ENCODE peak calls at places on chromosomes 11 and 22, in six cellular contexts. H, F, C, O, A and D are unnamed samples.

GRCh38 chr11:44466531-44467179 is 98.8 kb upstream of the CD82 start:
- DNase-seq in H (no peak), F (no peak), C (no peak), O (no peak), A (no peak), D (no peak)

GRCh38 chr11:108886608-108887007 is 221.7 kb downstream of the DDX10 start:
- DNase-seq in H (peak), F (no peak), C (peak), O (no peak), A (no peak), D (peak)

GRCh38 chr22:47102081-47102480 is 339.6 kb downstream of the TBC1D22A start:
- DNase-seq in H (no peak), F (no peak), C (no peak), O (no peak), A (no peak), D (no peak)

GRCh38 chr22:37397246-37397645 is 30.0 kb downstream of the ELFN2 start:
- DNase-seq in H (no peak), F (no peak), C (no peak), O (no peak), A (no peak), D (no peak)

GRCh38 chr22:24146190-24146616 is 35.1 kb upstream of the SUSD2 start:
- DNase-seq in H (no peak), F (no peak), C (peak), O (no peak), A (peak), D (peak)

GRCh38 chr11:68890490-68891231 is 13.0 kb downstream of the MRPL21 start:
- DNase-seq in H (peak), F (no peak), C (peak), O (no peak), A (no peak), D (peak)

GRCh38 chr22:42800731-42801536 is 56.1 kb downstream of the ARFGAP3 start:
- DNase-seq in H (no peak), F (no peak), C (no peak), O (no peak), A (no peak), D (no peak)

GRCh38 chr11:75576445-75577049 is 14.5 kb downstream of the SERPINH1 start:
- DNase-seq in H (peak), F (no peak), C (peak), O (no peak), A (no peak), D (peak)

GRCh38 chr22:50255099-50255498 is 4.0 kb upstream of the HDAC10 start:
- DNase-seq in H (no peak), F (no peak), C (no peak), O (no peak), A (no peak), D (no peak)

GRCh38 chr11:124762077-124762623 is at the start of gene ESAM:
- DNase-seq in H (no peak), F (no peak), C (no peak), O (peak), A (peak), D (no peak)

GRCh38 chr11:111148953-111149352 is 96.6 kb upstream of the POU2AF2 start:
- DNase-seq in H (no peak), F (no peak), C (peak), O (no peak), A (no peak), D (peak)

GRCh38 chr11:31809857-31810778 is 1.0 kb downstream of the PAX6 start:
- DNase-seq in H (no peak), F (no peak), C (peak), O (no peak), A (no peak), D (peak)

GRCh38 chr11:98107736-98108135 is 913.0 kb upstream of the CNTN5 start:
- DNase-seq in H (no peak), F (no peak), C (no peak), O (no peak), A (no peak), D (no peak)

GRCh38 chr22:44309137-44309536 is 3.6 kb downstream of the SHISAL1 start:
- DNase-seq in H (peak), F (no peak), C (peak), O (no peak), A (no peak), D (peak)

GRCh38 chr22:26127126-26127525 is 42.1 kb upstream of the SEZ6L start:
- DNase-seq in H (no peak), F (no peak), C (no peak), O (no peak), A (no peak), D (no peak)

GRCh38 chr11:114098927-114099326 is 39.4 kb downstream of the ZBTB16 start:
- DNase-seq in H (no peak), F (no peak), C (no peak), O (no peak), A (no peak), D (no peak)

GRCh38 chr22:26837784-26838520 is 180.6 kb downstream of the MIAT start:
- DNase-seq in H (no peak), F (no peak), C (no peak), O (no peak), A (no peak), D (no peak)

GRCh38 chr22:25748704-25749103 is 6.7 kb downstream of the MYO18B start:
- DNase-seq in H (no peak), F (no peak), C (no peak), O (no peak), A (no peak), D (no peak)

GRCh38 chr22:22086501-22087158 is 104.0 kb upstream of the TOP3B start:
- DNase-seq in H (no peak), F (no peak), C (peak), O (no peak), A (no peak), D (no peak)

GRCh38 chr22:43428005-43428485 is 16.2 kb downstream of the MPPED1 start:
- DNase-seq in H (no peak), F (no peak), C (no peak), O (no peak), A (no peak), D (no peak)

GRCh38 chr22:45381348-45381747 is 32.1 kb downstream of the SMC1B start:
- DNase-seq in H (no peak), F (no peak), C (no peak), O (no peak), A (no peak), D (no peak)

GRCh38 chr11:119742263-119742861 is 13.4 kb upstream of the NECTIN1 start:
- DNase-seq in H (no peak), F (no peak), C (peak), O (peak), A (no peak), D (no peak)

GRCh38 chr22:19626042-19626560 is 88.2 kb upstream of the SEPTIN5 start:
- DNase-seq in H (no peak), F (no peak), C (no peak), O (no peak), A (no peak), D (no peak)

GRCh38 chr22:33871935-33872334 is 48.3 kb downstream of the LARGE1 start:
- DNase-seq in H (no peak), F (no peak), C (no peak), O (no peak), A (no peak), D (no peak)

GRCh38 chr22:42101186-42101585 is 10.6 kb upstream of the NDUFA6 start:
- DNase-seq in H (no peak), F (no peak), C (no peak), O (no peak), A (no peak), D (peak)

GRCh38 chr22:43500792-43501785 is 89.3 kb downstream of the MPPED1 start:
- DNase-seq in H (no peak), F (no peak), C (no peak), O (no peak), A (no peak), D (no peak)

GRCh38 chr11:12287374-12288211 is 89.8 kb upstream of the PARVA start:
- DNase-seq in H (peak), F (no peak), C (peak), O (no peak), A (no peak), D (peak)

GRCh38 chr11:122517403-122518379 is 137.8 kb upstream of the UBASH3B start:
- DNase-seq in H (no peak), F (no peak), C (no peak), O (no peak), A (no peak), D (no peak)

GRCh38 chr11:108664241-108664640 is 628 bp upstream of the DDX10 start:
- DNase-seq in H (no peak), F (no peak), C (no peak), O (no peak), A (no peak), D (no peak)

GRCh38 chr22:20131593-20131855 is at the start of gene ZDHHC8:
- DNase-seq in H (no peak), F (no peak), C (peak), O (peak), A (peak), D (no peak)